ENCODE peak calls at places on chromosomes 5 and 9, in ten cellular contexts. One of them, this sample, is unnamed.

GRCh38 chr9:99181621-99182020 is 40.1 kb downstream of the ALG2 start:
- DNase-seq in DMS153: no peak
- DNase-seq in activated naive CD8-positive, alpha-beta T cell treated with anti-CD3 and anti-CD28 coated beads for 36 hours: peak; percentile 61
- DNase-seq in activated CD4-positive, alpha-beta memory T cell treated with anti-CD3 and anti-CD28 coated beads, Interleukin-2, amount 10 ng/mL, durations not matched to agents 7 days and 5 days: peak; percentile 23
- DNase-seq in mesenchymal stem cell: peak; percentile 44
- DNase-seq in AG20443: no peak
- DNase-seq in Kasumi-1: no peak
- DNase-seq in foreskin keratinocyte: no peak
- DNase-seq in fibroblast of pulmonary artery: peak; percentile 33
- DNase-seq in HuH-7: no peak
- DNase-seq in this sample: no peak

GRCh38 chr9:3508531-3509374 is 17.0 kb downstream of the RFX3 start:
- DNase-seq in HuH-7: no peak
- DNase-seq in fibroblast of pulmonary artery: peak; percentile 6
- DNase-seq in Kasumi-1: no peak
- DNase-seq in DMS153: peak; percentile 72
- DNase-seq in foreskin keratinocyte: peak; percentile 71
- DNase-seq in AG20443: no peak
- DNase-seq in activated CD4-positive, alpha-beta memory T cell treated with anti-CD3 and anti-CD28 coated beads, Interleukin-2, amount 10 ng/mL, durations not matched to agents 7 days and 5 days: no peak
- DNase-seq in activated naive CD8-positive, alpha-beta T cell treated with anti-CD3 and anti-CD28 coated beads for 36 hours: no peak
- DNase-seq in mesenchymal stem cell: peak; percentile 28
- DNase-seq in this sample: no peak

GRCh38 chr9:94726495-94727191 is at the start of gene AOPEP:
- DNase-seq in HuH-7: peak; percentile 91
- DNase-seq in mesenchymal stem cell: peak; percentile 93
- DNase-seq in foreskin keratinocyte: peak; percentile 87
- DNase-seq in activated CD4-positive, alpha-beta memory T cell treated with anti-CD3 and anti-CD28 coated beads, Interleukin-2, amount 10 ng/mL, durations not matched to agents 7 days and 5 days: peak; percentile 99
- DNase-seq in Kasumi-1: peak; percentile 92
- DNase-seq in DMS153: peak; percentile 93
- DNase-seq in fibroblast of pulmonary artery: peak; percentile 95
- DNase-seq in AG20443: peak; percentile 100
- DNase-seq in activated naive CD8-positive, alpha-beta T cell treated with anti-CD3 and anti-CD28 coated beads for 36 hours: peak; percentile 99
- DNase-seq in this sample: peak; percentile 76

GRCh38 chr5:170523129-170523497 is 19.3 kb downstream of the KCNIP1 start:
- DNase-seq in AG20443: no peak
- DNase-seq in fibroblast of pulmonary artery: no peak
- DNase-seq in Kasumi-1: no peak
- DNase-seq in DMS153: no peak
- DNase-seq in activated CD4-positive, alpha-beta memory T cell treated with anti-CD3 and anti-CD28 coated beads, Interleukin-2, amount 10 ng/mL, durations not matched to agents 7 days and 5 days: no peak
- DNase-seq in HuH-7: no peak
- DNase-seq in foreskin keratinocyte: no peak
- DNase-seq in activated naive CD8-positive, alpha-beta T cell treated with anti-CD3 and anti-CD28 coated beads for 36 hours: no peak
- DNase-seq in mesenchymal stem cell: no peak
- DNase-seq in this sample: no peak

GRCh38 chr9:124008307-124008854 is 3.2 kb upstream of the LHX2 start:
- DNase-seq in foreskin keratinocyte: no peak
- DNase-seq in DMS153: peak; percentile 33
- DNase-seq in fibroblast of pulmonary artery: no peak
- DNase-seq in Kasumi-1: no peak
- DNase-seq in HuH-7: no peak
- DNase-seq in AG20443: peak; percentile 33
- DNase-seq in mesenchymal stem cell: no peak
- DNase-seq in activated naive CD8-positive, alpha-beta T cell treated with anti-CD3 and anti-CD28 coated beads for 36 hours: no peak
- DNase-seq in activated CD4-positive, alpha-beta memory T cell treated with anti-CD3 and anti-CD28 coated beads, Interleukin-2, amount 10 ng/mL, durations not matched to agents 7 days and 5 days: no peak
- DNase-seq in this sample: no peak

GRCh38 chr9:127078336-127078735 is 44.1 kb downstream of the ANGPTL2 start:
- DNase-seq in mesenchymal stem cell: no peak
- DNase-seq in fibroblast of pulmonary artery: no peak
- DNase-seq in foreskin keratinocyte: no peak
- DNase-seq in activated CD4-positive, alpha-beta memory T cell treated with anti-CD3 and anti-CD28 coated beads, Interleukin-2, amount 10 ng/mL, durations not matched to agents 7 days and 5 days: no peak
- DNase-seq in AG20443: no peak
- DNase-seq in Kasumi-1: no peak
- DNase-seq in activated naive CD8-positive, alpha-beta T cell treated with anti-CD3 and anti-CD28 coated beads for 36 hours: no peak
- DNase-seq in DMS153: no peak
- DNase-seq in HuH-7: no peak
- DNase-seq in this sample: no peak

GRCh38 chr9:127541865-127542264 is 70.2 kb upstream of the STXBP1 start:
- DNase-seq in AG20443: peak; percentile 67
- DNase-seq in activated naive CD8-positive, alpha-beta T cell treated with anti-CD3 and anti-CD28 coated beads for 36 hours: no peak
- DNase-seq in mesenchymal stem cell: peak; percentile 56
- DNase-seq in fibroblast of pulmonary artery: peak; percentile 73
- DNase-seq in foreskin keratinocyte: no peak
- DNase-seq in Kasumi-1: no peak
- DNase-seq in DMS153: no peak
- DNase-seq in activated CD4-positive, alpha-beta memory T cell treated with anti-CD3 and anti-CD28 coated beads, Interleukin-2, amount 10 ng/mL, durations not matched to agents 7 days and 5 days: no peak
- DNase-seq in HuH-7: no peak
- DNase-seq in this sample: no peak

GRCh38 chr5:17005087-17005828 is 69.2 kb upstream of the MYO10 start:
- DNase-seq in activated naive CD8-positive, alpha-beta T cell treated with anti-CD3 and anti-CD28 coated beads for 36 hours: no peak
- DNase-seq in DMS153: no peak
- DNase-seq in HuH-7: no peak
- DNase-seq in activated CD4-positive, alpha-beta memory T cell treated with anti-CD3 and anti-CD28 coated beads, Interleukin-2, amount 10 ng/mL, durations not matched to agents 7 days and 5 days: no peak
- DNase-seq in fibroblast of pulmonary artery: no peak
- DNase-seq in Kasumi-1: no peak
- DNase-seq in AG20443: no peak
- DNase-seq in foreskin keratinocyte: no peak
- DNase-seq in mesenchymal stem cell: no peak
- DNase-seq in this sample: no peak

GRCh38 chr5:147690595-147690994 is 91.9 kb downstream of the JAKMIP2 start:
- DNase-seq in fibroblast of pulmonary artery: no peak
- DNase-seq in DMS153: no peak
- DNase-seq in activated CD4-positive, alpha-beta memory T cell treated with anti-CD3 and anti-CD28 coated beads, Interleukin-2, amount 10 ng/mL, durations not matched to agents 7 days and 5 days: no peak
- DNase-seq in foreskin keratinocyte: peak; percentile 55
- DNase-seq in Kasumi-1: no peak
- DNase-seq in mesenchymal stem cell: no peak
- DNase-seq in HuH-7: peak; percentile 44
- DNase-seq in AG20443: no peak
- DNase-seq in activated naive CD8-positive, alpha-beta T cell treated with anti-CD3 and anti-CD28 coated beads for 36 hours: no peak
- DNase-seq in this sample: peak; percentile 6

GRCh38 chr5:10724799-10725507 is 36.1 kb downstream of the DAP start:
- DNase-seq in fibroblast of pulmonary artery: peak; percentile 90
- DNase-seq in activated naive CD8-positive, alpha-beta T cell treated with anti-CD3 and anti-CD28 coated beads for 36 hours: no peak
- DNase-seq in mesenchymal stem cell: peak; percentile 84
- DNase-seq in foreskin keratinocyte: peak; percentile 87
- DNase-seq in Kasumi-1: no peak
- DNase-seq in DMS153: peak; percentile 84
- DNase-seq in AG20443: peak; percentile 86
- DNase-seq in HuH-7: peak; percentile 20
- DNase-seq in activated CD4-positive, alpha-beta memory T cell treated with anti-CD3 and anti-CD28 coated beads, Interleukin-2, amount 10 ng/mL, durations not matched to agents 7 days and 5 days: no peak
- DNase-seq in this sample: no peak

GRCh38 chr5:149429839-149430721 is 51.0 kb upstream of the IL17B start:
- DNase-seq in Kasumi-1: peak; percentile 74
- DNase-seq in DMS153: no peak
- DNase-seq in activated naive CD8-positive, alpha-beta T cell treated with anti-CD3 and anti-CD28 coated beads for 36 hours: no peak
- DNase-seq in activated CD4-positive, alpha-beta memory T cell treated with anti-CD3 and anti-CD28 coated beads, Interleukin-2, amount 10 ng/mL, durations not matched to agents 7 days and 5 days: no peak
- DNase-seq in AG20443: no peak
- DNase-seq in foreskin keratinocyte: no peak
- DNase-seq in fibroblast of pulmonary artery: peak; percentile 65
- DNase-seq in HuH-7: peak; percentile 54
- DNase-seq in mesenchymal stem cell: peak; percentile 84
- DNase-seq in this sample: no peak

GRCh38 chr5:133430095-133430494 is 182.2 kb downstream of the FSTL4 start:
- DNase-seq in DMS153: no peak
- DNase-seq in Kasumi-1: no peak
- DNase-seq in activated CD4-positive, alpha-beta memory T cell treated with anti-CD3 and anti-CD28 coated beads, Interleukin-2, amount 10 ng/mL, durations not matched to agents 7 days and 5 days: no peak
- DNase-seq in foreskin keratinocyte: no peak
- DNase-seq in fibroblast of pulmonary artery: no peak
- DNase-seq in activated naive CD8-positive, alpha-beta T cell treated with anti-CD3 and anti-CD28 coated beads for 36 hours: no peak
- DNase-seq in AG20443: no peak
- DNase-seq in HuH-7: no peak
- DNase-seq in mesenchymal stem cell: no peak
- DNase-seq in this sample: no peak

GRCh38 chr5:17056056-17056690 is 120.1 kb upstream of the MYO10 start:
- DNase-seq in AG20443: peak; percentile 11
- DNase-seq in Kasumi-1: no peak
- DNase-seq in DMS153: no peak
- DNase-seq in HuH-7: no peak
- DNase-seq in mesenchymal stem cell: peak; percentile 35
- DNase-seq in activated CD4-positive, alpha-beta memory T cell treated with anti-CD3 and anti-CD28 coated beads, Interleukin-2, amount 10 ng/mL, durations not matched to agents 7 days and 5 days: no peak
- DNase-seq in activated naive CD8-positive, alpha-beta T cell treated with anti-CD3 and anti-CD28 coated beads for 36 hours: no peak
- DNase-seq in fibroblast of pulmonary artery: peak; percentile 31
- DNase-seq in foreskin keratinocyte: peak; percentile 62
- DNase-seq in this sample: no peak

GRCh38 chr9:35056571-35057270 is 15.7 kb downstream of the VCP start:
- DNase-seq in fibroblast of pulmonary artery: no peak
- DNase-seq in activated naive CD8-positive, alpha-beta T cell treated with anti-CD3 and anti-CD28 coated beads for 36 hours: no peak
- DNase-seq in foreskin keratinocyte: no peak
- DNase-seq in mesenchymal stem cell: no peak
- DNase-seq in activated CD4-positive, alpha-beta memory T cell treated with anti-CD3 and anti-CD28 coated beads, Interleukin-2, amount 10 ng/mL, durations not matched to agents 7 days and 5 days: no peak
- DNase-seq in HuH-7: no peak
- DNase-seq in AG20443: no peak
- DNase-seq in Kasumi-1: no peak
- DNase-seq in DMS153: no peak
- DNase-seq in this sample: no peak

This sample was measured in epithelial cell of prostate.